ENCODE peak calls at places on chromosomes 7 and 10, in nine cellular contexts. One of them, this sample, is unnamed.

GRCh38 chr10:62046522-62047239 is 145.2 kb downstream of the ARID5B start:
- DNase-seq in A673: peak
- DNase-seq in RWPE1: peak
- DNase-seq in T-helper 17 cell: no peak
- DNase-seq in small intestine: no peak
- DNase-seq in posterior cingulate gyrus: no peak
- DNase-seq in NCI-H1694: no peak
- DNase-seq in stimulated activated naive CD8-positive, alpha-beta T cell treated with anti-CD3 and anti-CD28 coated beads, Interleukin-15, amount 100 ng/mL, for 72 hours: peak
- DNase-seq in cardiac muscle cell: peak
- DNase-seq in this sample: peak

GRCh38 chr7:26061340-26062239 is 90.4 kb upstream of the NFE2L3 start:
- DNase-seq in cardiac muscle cell: peak
- DNase-seq in small intestine: peak
- DNase-seq in A673: peak
- DNase-seq in posterior cingulate gyrus: peak
- DNase-seq in T-helper 17 cell: peak
- DNase-seq in RWPE1: peak
- DNase-seq in stimulated activated naive CD8-positive, alpha-beta T cell treated with anti-CD3 and anti-CD28 coated beads, Interleukin-15, amount 100 ng/mL, for 72 hours: peak
- DNase-seq in NCI-H1694: peak
- DNase-seq in this sample: peak

GRCh38 chr10:36704124-36704523 is 421.3 kb upstream of the ANKRD30A start:
- DNase-seq in RWPE1: no peak
- DNase-seq in small intestine: no peak
- DNase-seq in NCI-H1694: no peak
- DNase-seq in cardiac muscle cell: no peak
- DNase-seq in stimulated activated naive CD8-positive, alpha-beta T cell treated with anti-CD3 and anti-CD28 coated beads, Interleukin-15, amount 100 ng/mL, for 72 hours: no peak
- DNase-seq in A673: no peak
- DNase-seq in posterior cingulate gyrus: no peak
- DNase-seq in T-helper 17 cell: no peak
- DNase-seq in this sample: no peak

GRCh38 chr10:91006001-91006751 is 85.3 kb upstream of the ANKRD1 start:
- DNase-seq in stimulated activated naive CD8-positive, alpha-beta T cell treated with anti-CD3 and anti-CD28 coated beads, Interleukin-15, amount 100 ng/mL, for 72 hours: peak
- DNase-seq in NCI-H1694: peak
- DNase-seq in A673: peak
- DNase-seq in cardiac muscle cell: peak
- DNase-seq in small intestine: peak
- DNase-seq in T-helper 17 cell: peak
- DNase-seq in RWPE1: peak
- DNase-seq in posterior cingulate gyrus: peak
- DNase-seq in this sample: peak

GRCh38 chr7:18049262-18049661 is 21.6 kb upstream of the PRPS1L1 start:
- DNase-seq in NCI-H1694: no peak
- DNase-seq in RWPE1: no peak
- DNase-seq in posterior cingulate gyrus: no peak
- DNase-seq in cardiac muscle cell: no peak
- DNase-seq in small intestine: no peak
- DNase-seq in A673: no peak
- DNase-seq in T-helper 17 cell: no peak
- DNase-seq in stimulated activated naive CD8-positive, alpha-beta T cell treated with anti-CD3 and anti-CD28 coated beads, Interleukin-15, amount 100 ng/mL, for 72 hours: no peak
- DNase-seq in this sample: no peak

GRCh38 chr10:117439243-117439912 is 64.1 kb upstream of the PDZD8 start:
- DNase-seq in T-helper 17 cell: no peak
- DNase-seq in RWPE1: peak
- DNase-seq in stimulated activated naive CD8-positive, alpha-beta T cell treated with anti-CD3 and anti-CD28 coated beads, Interleukin-15, amount 100 ng/mL, for 72 hours: no peak
- DNase-seq in A673: no peak
- DNase-seq in small intestine: no peak
- DNase-seq in NCI-H1694: no peak
- DNase-seq in cardiac muscle cell: peak
- DNase-seq in posterior cingulate gyrus: no peak
- DNase-seq in this sample: no peak

GRCh38 chr10:109723305-109723704 is 200.0 kb downstream of the XPNPEP1 start:
- DNase-seq in T-helper 17 cell: no peak
- DNase-seq in small intestine: no peak
- DNase-seq in RWPE1: no peak
- DNase-seq in cardiac muscle cell: no peak
- DNase-seq in stimulated activated naive CD8-positive, alpha-beta T cell treated with anti-CD3 and anti-CD28 coated beads, Interleukin-15, amount 100 ng/mL, for 72 hours: no peak
- DNase-seq in NCI-H1694: no peak
- DNase-seq in posterior cingulate gyrus: no peak
- DNase-seq in A673: no peak
- DNase-seq in this sample: no peak

GRCh38 chr7:33979807-33980355 is 74.5 kb downstream of the BMPER start:
- DNase-seq in stimulated activated naive CD8-positive, alpha-beta T cell treated with anti-CD3 and anti-CD28 coated beads, Interleukin-15, amount 100 ng/mL, for 72 hours: no peak
- DNase-seq in NCI-H1694: no peak
- DNase-seq in cardiac muscle cell: peak
- DNase-seq in T-helper 17 cell: no peak
- DNase-seq in A673: peak
- DNase-seq in posterior cingulate gyrus: no peak
- DNase-seq in small intestine: no peak
- DNase-seq in RWPE1: peak
- DNase-seq in this sample: no peak

GRCh38 chr10:4108693-4109092 is 323.7 kb upstream of the KLF6 start:
- DNase-seq in NCI-H1694: no peak
- DNase-seq in small intestine: no peak
- DNase-seq in A673: no peak
- DNase-seq in RWPE1: no peak
- DNase-seq in cardiac muscle cell: no peak
- DNase-seq in posterior cingulate gyrus: no peak
- DNase-seq in stimulated activated naive CD8-positive, alpha-beta T cell treated with anti-CD3 and anti-CD28 coated beads, Interleukin-15, amount 100 ng/mL, for 72 hours: no peak
- DNase-seq in T-helper 17 cell: no peak
- DNase-seq in this sample: no peak

GRCh38 chr10:118543714-118544400 is 51.6 kb downstream of the PRLHR start:
- DNase-seq in cardiac muscle cell: peak
- DNase-seq in posterior cingulate gyrus: no peak
- DNase-seq in RWPE1: peak
- DNase-seq in small intestine: peak
- DNase-seq in A673: peak
- DNase-seq in T-helper 17 cell: no peak
- DNase-seq in stimulated activated naive CD8-positive, alpha-beta T cell treated with anti-CD3 and anti-CD28 coated beads, Interleukin-15, amount 100 ng/mL, for 72 hours: peak
- DNase-seq in NCI-H1694: no peak
- DNase-seq in this sample: no peak

GRCh38 chr10:13633689-13634088 is 46.9 kb downstream of the PRPF18 start:
- DNase-seq in NCI-H1694: no peak
- DNase-seq in T-helper 17 cell: no peak
- DNase-seq in A673: no peak
- DNase-seq in cardiac muscle cell: peak
- DNase-seq in RWPE1: no peak
- DNase-seq in small intestine: peak
- DNase-seq in posterior cingulate gyrus: no peak
- DNase-seq in stimulated activated naive CD8-positive, alpha-beta T cell treated with anti-CD3 and anti-CD28 coated beads, Interleukin-15, amount 100 ng/mL, for 72 hours: no peak
- DNase-seq in this sample: no peak

GRCh38 chr10:58697691-58698090 is 185.0 kb downstream of the BICC1 start:
- DNase-seq in RWPE1: no peak
- DNase-seq in T-helper 17 cell: no peak
- DNase-seq in small intestine: no peak
- DNase-seq in cardiac muscle cell: no peak
- DNase-seq in stimulated activated naive CD8-positive, alpha-beta T cell treated with anti-CD3 and anti-CD28 coated beads, Interleukin-15, amount 100 ng/mL, for 72 hours: no peak
- DNase-seq in NCI-H1694: no peak
- DNase-seq in posterior cingulate gyrus: no peak
- DNase-seq in A673: peak
- DNase-seq in this sample: no peak

GRCh38 chr7:80614911-80615310 is 23.5 kb upstream of the CD36 start:
- DNase-seq in stimulated activated naive CD8-positive, alpha-beta T cell treated with anti-CD3 and anti-CD28 coated beads, Interleukin-15, amount 100 ng/mL, for 72 hours: no peak
- DNase-seq in T-helper 17 cell: no peak
- DNase-seq in small intestine: peak
- DNase-seq in posterior cingulate gyrus: no peak
- DNase-seq in RWPE1: no peak
- DNase-seq in A673: no peak
- DNase-seq in cardiac muscle cell: peak
- DNase-seq in NCI-H1694: no peak
- DNase-seq in this sample: no peak

GRCh38 chr7:85564861-85565630 is 378.2 kb upstream of the SEMA3D start:
- DNase-seq in T-helper 17 cell: no peak
- DNase-seq in small intestine: no peak
- DNase-seq in stimulated activated naive CD8-positive, alpha-beta T cell treated with anti-CD3 and anti-CD28 coated beads, Interleukin-15, amount 100 ng/mL, for 72 hours: no peak
- DNase-seq in cardiac muscle cell: peak
- DNase-seq in A673: no peak
- DNase-seq in posterior cingulate gyrus: no peak
- DNase-seq in NCI-H1694: no peak
- DNase-seq in RWPE1: no peak
- DNase-seq in this sample: no peak

GRCh38 chr10:78974409-78975317 is 94.1 kb upstream of the ZMIZ1 start:
- DNase-seq in RWPE1: peak
- DNase-seq in A673: peak
- DNase-seq in small intestine: peak
- DNase-seq in NCI-H1694: peak
- DNase-seq in posterior cingulate gyrus: peak
- DNase-seq in stimulated activated naive CD8-positive, alpha-beta T cell treated with anti-CD3 and anti-CD28 coated beads, Interleukin-15, amount 100 ng/mL, for 72 hours: peak
- DNase-seq in T-helper 17 cell: no peak
- DNase-seq in cardiac muscle cell: peak
- DNase-seq in this sample: no peak

GRCh38 chr10:124106241-124106905 is 13.0 kb upstream of the CHST15 start:
- DNase-seq in A673: no peak
- DNase-seq in small intestine: no peak
- DNase-seq in T-helper 17 cell: no peak
- DNase-seq in cardiac muscle cell: peak
- DNase-seq in posterior cingulate gyrus: no peak
- DNase-seq in NCI-H1694: no peak
- DNase-seq in RWPE1: peak
- DNase-seq in stimulated activated naive CD8-positive, alpha-beta T cell treated with anti-CD3 and anti-CD28 coated beads, Interleukin-15, amount 100 ng/mL, for 72 hours: no peak
- DNase-seq in this sample: no peak